ENCODE peak calls at places on chromosomes 1 and 21, in six cellular contexts. G, N, F, Z, U and T are unnamed samples.

GRCh38 chr21:46168659-46169386 is 13.4 kb upstream of the FTCD start:
- DNase-seq in F (no peak), Z (no peak), U (no peak), G (no peak), N (peak), T (no peak)

GRCh38 chr1:232422098-232422497 is 207.8 kb downstream of the SIPA1L2 start:
- DNase-seq in U (no peak), N (no peak), G (no peak), Z (no peak), F (no peak), T (no peak)

GRCh38 chr1:11898086-11898785 is 28.0 kb downstream of the KIAA2013 start:
- DNase-seq in G (no peak), Z (no peak), U (no peak), N (no peak), F (no peak), T (no peak)

GRCh38 chr21:45473496-45474322 is 68.5 kb downstream of the SLC19A1 start:
- DNase-seq in U (no peak), F (no peak), Z (no peak), G (no peak), N (no peak), T (no peak)

GRCh38 chr1:238451781-238452310 is 561.1 kb upstream of the ZP4 start:
- DNase-seq in N (no peak), F (no peak), Z (no peak), G (no peak), U (no peak), T (no peak)

GRCh38 chr1:241647658-241648057 is 4.4 kb upstream of the WDR64 start:
- DNase-seq in N (no peak), F (no peak), U (no peak), Z (no peak), G (no peak), T (no peak)

GRCh38 chr1:27637052-27637451 is 2.1 kb upstream of the FGR start:
- DNase-seq in U (no peak), G (no peak), N (peak), Z (no peak), F (no peak), T (no peak)

GRCh38 chr1:48823161-48823560 is 46.5 kb upstream of the BEND5 start:
- DNase-seq in Z (no peak), G (no peak), N (no peak), U (peak), F (no peak), T (no peak)

GRCh38 chr21:35113064-35113463 is 64.0 kb upstream of the RUNX1 start:
- DNase-seq in Z (peak), N (no peak), F (no peak), G (no peak), U (no peak), T (no peak)

GRCh38 chr1:116483481-116484309 is 87.1 kb downstream of the CD58 start:
- DNase-seq in U (no peak), N (no peak), F (no peak), Z (no peak), G (no peak), T (no peak)

GRCh38 chr1:156909671-156910070 is 10.8 kb upstream of the LRRC71 start:
- DNase-seq in G (no peak), N (no peak), F (no peak), U (no peak), Z (no peak), T (no peak)

GRCh38 chr1:51512120-51512519 is 6.9 kb downstream of the EPS15 start:
- DNase-seq in F (no peak), U (no peak), Z (no peak), G (no peak), N (no peak), T (no peak)

GRCh38 chr1:62720946-62721554 is 32.9 kb upstream of the DOCK7 start:
- DNase-seq in U (no peak), G (peak), F (no peak), Z (peak), N (no peak), T (no peak)

GRCh38 chr1:229225331-229225782 is 45.6 kb upstream of the RAB4A start:
- DNase-seq in Z (no peak), N (no peak), F (no peak), U (peak), G (no peak), T (no peak)

GRCh38 chr1:15525043-15525958 is 1.3 kb upstream of the CASP9 start:
- DNase-seq in U (no peak), G (no peak), N (peak), F (no peak), Z (no peak), T (no peak)

GRCh38 chr1:3038571-3039181 is 17.4 kb downstream of the ACTRT2 start:
- DNase-seq in F (no peak), Z (no peak), N (no peak), G (no peak), U (no peak), T (no peak)

GRCh38 chr1:201355471-201355870 is 22.0 kb downstream of the TNNT2 start:
- DNase-seq in G (no peak), Z (no peak), F (no peak), U (no peak), N (no peak), T (no peak)

GRCh38 chr1:191839891-191840290 is 318.4 kb upstream of the RGS18 start:
- DNase-seq in Z (peak), N (no peak), F (no peak), G (no peak), U (no peak), T (no peak)

GRCh38 chr1:74407902-74408301 is 104.5 kb downstream of the LRRC53 start:
- DNase-seq in G (no peak), N (no peak), U (no peak), Z (no peak), F (no peak), T (no peak)

GRCh38 chr1:159925713-159926066 is 383 bp upstream of the TAGLN2 start:
- DNase-seq in Z (no peak), F (no peak), U (peak), N (no peak), G (no peak), T (no peak)

GRCh38 chr1:87058343-87058649 is 143.9 kb downstream of the HS2ST1 start:
- DNase-seq in Z (no peak), F (no peak), N (no peak), G (no peak), U (no peak), T (no peak)

GRCh38 chr1:1361233-1361981 is 3.1 kb upstream of the MXRA8 start:
- DNase-seq in Z (no peak), N (no peak), F (no peak), U (no peak), G (no peak), T (no peak)

GRCh38 chr1:217048104-217048707 is 325.0 kb upstream of the ESRRG start:
- DNase-seq in U (peak), F (no peak), Z (no peak), G (peak), N (no peak), T (no peak)

GRCh38 chr1:29706936-29707335 is 470.6 kb downstream of the PTPRU start:
- DNase-seq in N (no peak), F (no peak), Z (no peak), G (no peak), U (peak), T (no peak)

GRCh38 chr1:163661386-163661785 is 339.6 kb downstream of the NUF2 start:
- DNase-seq in Z (no peak), F (no peak), N (no peak), U (no peak), G (no peak), T (no peak)